ENCODE peak calls at places on chromosomes 13 and 19, in eight cellular contexts. D is activated CD8-positive, alpha-beta T cell treated with anti-CD3 and anti-CD28 coated beads for 36 hours; O is activated T-helper 1 cell treated with anti-CD3 and anti-CD28 coated beads, Interleukin-12 subunit alpha, Interleukin-12 subunit beta, Interleukin-2, Interleukin-4 antibody, amounts not matched to agents 30 ng/mL and 10 ng/mL and 1 ng/mL, durations not matched to agents 14 hours and 24 hours and 36 hours; L is occipital lobe; Z is AG08395; S is epithelial cell of proximal tubule; A is prostate gland; Y is NCI-H510A treated with DMSO at 0.1 percent for 48 hours. U is an unnamed sample.

GRCh38 chr13:113093580-113094409 is 11.8 kb upstream of the F7 start:
- DNase-seq in Y (no peak), Z (no peak), L (no peak), O (no peak), A (no peak), S (no peak), D (no peak), U (no peak)

GRCh38 chr13:97780486-97780885 is 173.0 kb upstream of the IPO5 start:
- DNase-seq in Y (no peak), O (no peak), Z (no peak), S (no peak), D (no peak), L (no peak), A (no peak), U (no peak)

GRCh38 chr13:100497394-100497793 is 91.2 kb downstream of the GGACT start:
- DNase-seq in S (no peak), O (no peak), D (no peak), Y (no peak), L (no peak), Z (peak), A (no peak), U (no peak)

GRCh38 chr13:42593719-42594012 is 19.7 kb downstream of the TNFSF11 start:
- DNase-seq in A (no peak), Y (no peak), O (no peak), L (no peak), D (no peak), S (no peak), Z (no peak), U (no peak)

GRCh38 chr13:111912453-111912866 is 154.5 kb upstream of the SOX1 start:
- DNase-seq in D (no peak), S (no peak), Z (no peak), A (no peak), L (no peak), Y (no peak), O (no peak), U (no peak)

GRCh38 chr19:35641515-35642151 is at the start of gene ETV2:
- DNase-seq in L (no peak), A (no peak), S (no peak), O (peak), Y (no peak), D (peak), Z (no peak), U (no peak)

GRCh38 chr13:94825507-94825906 is 113.2 kb upstream of the SOX21 start:
- DNase-seq in Z (no peak), D (no peak), L (peak), Y (no peak), A (no peak), O (no peak), S (no peak), U (no peak)

GRCh38 chr19:5605362-5605761 is 17.2 kb downstream of the SAFB2 start:
- DNase-seq in Y (no peak), O (no peak), S (no peak), L (no peak), A (no peak), Z (no peak), D (no peak), U (no peak)

GRCh38 chr19:6088677-6089063 is 21.6 kb downstream of the RFX2 start:
- DNase-seq in A (no peak), S (no peak), Z (no peak), L (no peak), D (no peak), Y (no peak), O (no peak), U (no peak)

GRCh38 chr13:92494915-92495314 is 731.7 kb upstream of the GPC6 start:
- DNase-seq in Y (no peak), L (no peak), S (no peak), D (no peak), A (no peak), Z (no peak), O (no peak), U (no peak)

GRCh38 chr13:46554971-46555370 is 2.0 kb downstream of the LRCH1 start:
- DNase-seq in Y (no peak), Z (no peak), D (no peak), O (no peak), S (no peak), A (no peak), L (no peak), U (no peak)

GRCh38 chr13:99226493-99226892 is 25.8 kb downstream of the UBAC2 start:
- DNase-seq in A (no peak), O (no peak), S (no peak), Y (no peak), L (no peak), D (no peak), Z (no peak), U (no peak)

GRCh38 chr13:98134901-98135300 is 8.0 kb upstream of the FARP1 start:
- DNase-seq in S (no peak), Z (no peak), Y (no peak), L (no peak), A (no peak), D (no peak), O (no peak), U (no peak)

GRCh38 chr19:43782311-43782660 is 1.5 kb upstream of the KCNN4 start:
- DNase-seq in A (no peak), Z (no peak), L (no peak), O (no peak), Y (no peak), S (no peak), D (peak), U (no peak)

GRCh38 chr13:53254495-53254894 is 225.9 kb downstream of the OLFM4 start:
- DNase-seq in S (no peak), A (peak), O (no peak), Z (no peak), Y (no peak), D (no peak), L (no peak), U (no peak)

GRCh38 chr19:39178296-39179006 is 18.3 kb upstream of the NCCRP1 start:
- DNase-seq in Z (no peak), A (no peak), Y (no peak), O (no peak), L (no peak), S (no peak), D (no peak), U (no peak)

GRCh38 chr19:50178859-50179537 is 15.9 kb upstream of the IZUMO2 start:
- DNase-seq in S (peak), A (no peak), L (no peak), Y (no peak), D (no peak), Z (no peak), O (no peak), U (peak)

GRCh38 chr13:36151591-36151990 is 20.4 kb upstream of the DCLK1 start:
- DNase-seq in S (no peak), Z (no peak), Y (no peak), D (no peak), O (no peak), L (no peak), A (no peak), U (no peak)

GRCh38 chr13:20566424-20566916 is 487 bp upstream of the IFT88 start:
- DNase-seq in L (peak), A (peak), O (no peak), D (no peak), S (peak), Z (no peak), Y (peak), U (no peak)

GRCh38 chr19:54192972-54193371 is 1.9 kb downstream of the TSEN34 start:
- DNase-seq in Z (no peak), A (no peak), S (no peak), L (no peak), Y (no peak), D (no peak), O (no peak), U (no peak)

GRCh38 chr13:37715606-37716015 is 117.0 kb upstream of the POSTN start:
- DNase-seq in A (no peak), D (no peak), L (no peak), Z (no peak), S (no peak), O (no peak), Y (no peak), U (no peak)

GRCh38 chr19:15721208-15721607 is 6.6 kb upstream of the OR10H2 start:
- DNase-seq in O (no peak), Z (no peak), Y (no peak), S (no peak), D (no peak), A (no peak), L (no peak), U (no peak)

GRCh38 chr19:16153582-16154336 is 10.3 kb downstream of the HSH2D start:
- DNase-seq in S (no peak), L (no peak), A (no peak), Y (no peak), O (no peak), D (peak), Z (no peak), U (no peak)

GRCh38 chr19:45250832-45251451 is at the start of gene MARK4:
- DNase-seq in Y (peak), Z (peak), D (peak), A (peak), S (no peak), O (peak), L (peak), U (peak)

GRCh38 chr19:50792852-50793250 is 2.6 kb downstream of the ACP4 start:
- DNase-seq in A (no peak), D (no peak), Z (no peak), O (no peak), S (no peak), L (no peak), Y (no peak), U (no peak)

GRCh38 chr13:52707375-52707774 is 32.2 kb downstream of the CNMD start:
- DNase-seq in D (no peak), S (no peak), O (no peak), Z (no peak), Y (peak), A (no peak), L (no peak), U (no peak)

GRCh38 chr13:44368599-44369368 is 4.8 kb upstream of the SERP2 start:
- DNase-seq in Z (no peak), A (no peak), S (no peak), D (no peak), O (no peak), Y (no peak), L (no peak), U (no peak)

GRCh38 chr19:1516395-1516753 is 3.6 kb upstream of the ADAMTSL5 start:
- DNase-seq in Y (no peak), S (no peak), O (no peak), A (no peak), Z (no peak), D (no peak), L (no peak), U (no peak)

GRCh38 chr13:57627663-57628062 is 3.9 kb upstream of the PCDH17 start:
- DNase-seq in S (no peak), O (no peak), Y (peak), A (no peak), L (no peak), Z (peak), D (no peak), U (no peak)

GRCh38 chr13:46640843-46641242 is 87.9 kb downstream of the LRCH1 start:
- DNase-seq in S (no peak), A (no peak), Y (no peak), Z (peak), D (no peak), L (no peak), O (no peak), U (no peak)